ENCODE peak calls at places on chromosomes 1 and 21, in six cellular contexts. X, U, A, I, C and O are unnamed samples.

GRCh38 chr1:145759713-145760112 is 40.4 kb downstream of the CD160 start:
- DNase-seq in X (no peak), U (no peak), A (no peak), I (no peak), C (no peak), O (no peak)

GRCh38 chr1:180622658-180623508 is 8.9 kb upstream of the XPR1 start:
- DNase-seq in X (no peak), U (no peak), A (no peak), I (no peak), C (no peak), O (no peak)

GRCh38 chr1:27785763-27786162 is 12.7 kb downstream of the STX12 start:
- DNase-seq in X (no peak), U (no peak), A (no peak), I (peak), C (no peak), O (no peak)

GRCh38 chr1:2192031-2192995 is 2.3 kb downstream of the FAAP20 start:
- DNase-seq in X (no peak), U (no peak), A (no peak), I (peak), C (no peak), O (no peak)

GRCh38 chr1:18640228-18641004 is 9.8 kb downstream of the PAX7 start:
- DNase-seq in X (no peak), U (no peak), A (no peak), I (no peak), C (no peak), O (no peak)

GRCh38 chr1:155522069-155522468 is 40.5 kb downstream of the ASH1L start:
- DNase-seq in X (no peak), U (no peak), A (no peak), I (peak), C (no peak), O (no peak)

GRCh38 chr1:211829343-211830054 is 1.1 kb downstream of the LPGAT1 start:
- DNase-seq in X (no peak), U (no peak), A (no peak), I (peak), C (no peak), O (no peak)

GRCh38 chr1:29639156-29639736 is 402.9 kb downstream of the PTPRU start:
- DNase-seq in X (no peak), U (no peak), A (no peak), I (no peak), C (no peak), O (no peak)

GRCh38 chr1:9058465-9058864 is 11.0 kb downstream of the SLC2A5 start:
- DNase-seq in X (no peak), U (no peak), A (no peak), I (peak), C (no peak), O (no peak)

GRCh38 chr21:15084668-15085067 is 19.9 kb upstream of the NRIP1 start:
- DNase-seq in X (no peak), U (no peak), A (no peak), I (no peak), C (no peak), O (no peak)

GRCh38 chr1:99441234-99442095 is 177.2 kb downstream of the PLPPR4 start:
- DNase-seq in X (peak), U (no peak), A (no peak), I (peak), C (no peak), O (no peak)

GRCh38 chr1:7576946-7577657 is 194.0 kb upstream of the VAMP3 start:
- DNase-seq in X (no peak), U (no peak), A (no peak), I (peak), C (no peak), O (no peak)

GRCh38 chr1:61631436-61631835 is 93.5 kb downstream of the TM2D1 start:
- DNase-seq in X (no peak), U (no peak), A (no peak), I (no peak), C (no peak), O (no peak)

GRCh38 chr1:39901486-39902120 is at the start of gene MYCL:
- DNase-seq in X (peak), U (peak), A (peak), I (peak), C (no peak), O (peak)

GRCh38 chr1:237042467-237042891 is 495 bp downstream of the RYR2 start:
- DNase-seq in X (no peak), U (no peak), A (no peak), I (no peak), C (no peak), O (no peak)

GRCh38 chr1:82517586-82517985 is 716.9 kb downstream of the ADGRL2 start:
- DNase-seq in X (no peak), U (no peak), A (no peak), I (no peak), C (no peak), O (no peak)

GRCh38 chr1:170959385-170959784 is 24.1 kb downstream of the MROH9 start:
- DNase-seq in X (no peak), U (no peak), A (no peak), I (peak), C (no peak), O (no peak)

GRCh38 chr1:152752225-152752624 is 5.6 kb upstream of the KPRP start:
- DNase-seq in X (no peak), U (no peak), A (no peak), I (peak), C (peak), O (no peak)

GRCh38 chr1:116971481-116971880 is 30.1 kb upstream of the CD101 start:
- DNase-seq in X (no peak), U (no peak), A (no peak), I (no peak), C (no peak), O (no peak)

GRCh38 chr1:57597036-57597435 is 173.2 kb upstream of the DAB1 start:
- DNase-seq in X (no peak), U (no peak), A (no peak), I (no peak), C (no peak), O (no peak)

GRCh38 chr1:100308777-100309176 is 42.8 kb downstream of the RTCA start:
- DNase-seq in X (no peak), U (no peak), A (no peak), I (peak), C (no peak), O (no peak)

GRCh38 chr1:82586473-82586872 is 785.7 kb downstream of the ADGRL2 start:
- DNase-seq in X (no peak), U (no peak), A (no peak), I (no peak), C (no peak), O (no peak)

GRCh38 chr1:109649380-109649987 is 6.4 kb upstream of the GSTM4 start:
- DNase-seq in X (no peak), U (no peak), A (no peak), I (peak), C (peak), O (no peak)